ENCODE peak calls at places on chromosomes 4 and X, in eight cellular contexts. E is NCI-H1092 treated with DMSO at 0.1 percent for 48 hours; X is small intestine; A is esophagus squamous epithelium; Z is BJ; M is A673; G is stimulated activated naive CD8-positive, alpha-beta T cell treated with anti-CD3 and anti-CD28 coated beads, Interleukin-15, Interleukin-2, amounts not matched to agents 100 U/mL and 50 U/mL, for 24 hours; J is H7. S is an unnamed sample.

GRCh38 chr4:139555705-139556070 is 331 bp downstream of the SETD7 start:
- DNase-seq in E (no peak), X (peak; percentile 43), A (no peak), Z (no peak), M (no peak), G (no peak), J (peak; percentile 76), S (no peak)

GRCh38 chrX:119686087-119686639 is 6.8 kb downstream of the SEPTIN6 start:
- DNase-seq in E (peak; percentile 77), X (no peak), A (no peak), Z (no peak), M (peak; percentile 24), G (peak; percentile 28), J (no peak), S (no peak)

GRCh38 chr4:7341486-7342222 is 93.1 kb downstream of the PSAPL1 start:
- DNase-seq in E (no peak), X (no peak), A (no peak), Z (no peak), M (no peak), G (no peak), J (no peak), S (no peak)

GRCh38 chrX:154748712-154749339 is 2.1 kb downstream of the GAB3 start:
- DNase-seq in E (peak; percentile 69), X (peak; percentile 62), A (no peak), Z (no peak), M (peak; percentile 77), G (no peak), J (peak; percentile 72), S (no peak)

GRCh38 chrX:25015486-25016360 is at the start of gene ARX:
- DNase-seq in E (peak; percentile 45), X (peak; percentile 65), A (no peak), Z (no peak), M (peak; percentile 91), G (peak; percentile 37), J (peak; percentile 100), S (no peak)

GRCh38 chr4:6775746-6776145 is 6.8 kb upstream of the KIAA0232 start:
- DNase-seq in E (no peak), X (no peak), A (no peak), Z (no peak), M (no peak), G (no peak), J (peak; percentile 22), S (no peak)

GRCh38 chrX:71823391-71824057 is 60.4 kb downstream of the CXorf49B start:
- DNase-seq in E (no peak), X (no peak), A (no peak), Z (no peak), M (no peak), G (no peak), J (no peak), S (no peak)

GRCh38 chr4:6840062-6840976 is 57.8 kb downstream of the KIAA0232 start:
- DNase-seq in E (no peak), X (peak; percentile 45), A (no peak), Z (peak; percentile 11), M (no peak), G (no peak), J (peak; percentile 17), S (no peak)

GRCh38 chrX:124860736-124861135 is 458.9 kb upstream of the TEX13C start:
- DNase-seq in E (no peak), X (no peak), A (no peak), Z (no peak), M (no peak), G (no peak), J (no peak), S (no peak)

GRCh38 chr4:124028172-124028571 is 631.6 kb downstream of the SPRY1 start:
- DNase-seq in E (peak; percentile 7), X (no peak), A (no peak), Z (no peak), M (peak; percentile 51), G (no peak), J (no peak), S (no peak)

GRCh38 chr4:107780665-107781064 is 44.1 kb upstream of the SGMS2 start:
- DNase-seq in E (no peak), X (no peak), A (no peak), Z (no peak), M (peak; percentile 25), G (no peak), J (no peak), S (no peak)

GRCh38 chr4:4671774-4672349 is 130.0 kb upstream of the STX18 start:
- DNase-seq in E (no peak), X (no peak), A (no peak), Z (no peak), M (no peak), G (no peak), J (no peak), S (no peak)

GRCh38 chrX:57103489-57103888 is 17.9 kb downstream of the SPIN2B start:
- DNase-seq in E (no peak), X (no peak), A (no peak), Z (no peak), M (no peak), G (no peak), J (no peak), S (no peak)

GRCh38 chr4:4269326-4269725 is 20.6 kb downstream of the LYAR start:
- DNase-seq in E (no peak), X (peak; percentile 31), A (no peak), Z (no peak), M (no peak), G (no peak), J (no peak), S (no peak)

GRCh38 chr4:180855184-180855583 is 1388.0 kb upstream of the TENM3 start:
- DNase-seq in E (no peak), X (no peak), A (no peak), Z (no peak), M (no peak), G (no peak), J (no peak), S (no peak)

GRCh38 chr4:111662496-111662895 is 482.8 kb upstream of the FAM241A start:
- DNase-seq in E (no peak), X (no peak), A (no peak), Z (no peak), M (no peak), G (no peak), J (no peak), S (no peak)

GRCh38 chrX:14398725-14399124 is 130.6 kb upstream of the GLRA2 start:
- DNase-seq in E (no peak), X (peak; percentile 65), A (no peak), Z (peak; percentile 52), M (no peak), G (no peak), J (no peak), S (no peak)

GRCh38 chr4:6889736-6890324 is 19.8 kb upstream of the TBC1D14 start:
- DNase-seq in E (no peak), X (no peak), A (no peak), Z (no peak), M (no peak), G (no peak), J (no peak), S (no peak)

GRCh38 chr4:17220816-17221215 is 291.1 kb downstream of the QDPR start:
- DNase-seq in E (no peak), X (no peak), A (no peak), Z (no peak), M (no peak), G (no peak), J (no peak), S (no peak)

GRCh38 chr4:143700420-143701352 is at the start of gene FREM3:
- DNase-seq in E (no peak), X (no peak), A (no peak), Z (no peak), M (no peak), G (peak; percentile 5), J (peak; percentile 68), S (no peak)

GRCh38 chrX:53089224-53089842 is 4.6 kb upstream of the KANTR start:
- DNase-seq in E (peak; percentile 75), X (peak; percentile 56), A (no peak), Z (no peak), M (peak; percentile 73), G (peak; percentile 37), J (peak; percentile 72), S (peak; percentile 56)

GRCh38 chr4:74189331-74190043 is 31.6 kb downstream of the MTHFD2L start:
- DNase-seq in E (peak; percentile 61), X (peak; percentile 54), A (no peak), Z (peak; percentile 7), M (peak; percentile 52), G (no peak), J (peak; percentile 6), S (peak; percentile 47)

GRCh38 chr4:7970031-7970946 is 30.6 kb upstream of the AFAP1 start:
- DNase-seq in E (no peak), X (peak; percentile 62), A (no peak), Z (no peak), M (no peak), G (peak; percentile 67), J (no peak), S (no peak)